ENCODE peak calls at places on chromosomes 11 and 22, in six cellular contexts. A, I, Q, X, R and M are unnamed samples.

GRCh38 chr11:92226331-92227232 is 2.0 kb downstream of the FAT3 start:
- DNase-seq in A (no peak), I (no peak), Q (no peak), X (peak; percentile 89), R (no peak), M (peak; percentile 71)

GRCh38 chr11:102347526-102348331 is 715 bp downstream of the BIRC2 start:
- DNase-seq in A (no peak), I (no peak), Q (no peak), X (no peak), R (peak; percentile 48), M (no peak)

GRCh38 chr22:22161924-22162851 is 82.4 kb upstream of the VPREB1 start:
- DNase-seq in A (no peak), I (no peak), Q (no peak), X (no peak), R (no peak), M (no peak)

GRCh38 chr11:34213366-34213765 is 107.9 kb downstream of the NAT10 start:
- DNase-seq in A (no peak), I (no peak), Q (no peak), X (no peak), R (no peak), M (no peak)

GRCh38 chr11:114088216-114088615 is 28.7 kb downstream of the ZBTB16 start:
- DNase-seq in A (no peak), I (no peak), Q (no peak), X (no peak), R (no peak), M (no peak)

GRCh38 chr11:12045914-12046635 is 37.6 kb upstream of the DKK3 start:
- DNase-seq in A (no peak), I (no peak), Q (no peak), X (no peak), R (no peak), M (no peak)

GRCh38 chr11:120057595-120058581 is 80.0 kb downstream of the TRIM29 start:
- DNase-seq in A (no peak), I (peak; percentile 75), Q (no peak), X (peak; percentile 88), R (peak; percentile 3), M (no peak)

GRCh38 chr11:33083918-33084317 is 44.5 kb downstream of the TCP11L1 start:
- DNase-seq in A (no peak), I (no peak), Q (no peak), X (no peak), R (no peak), M (no peak)

GRCh38 chr11:126277322-126277721 is 5.6 kb upstream of the TIRAP start:
- DNase-seq in A (no peak), I (no peak), Q (no peak), X (no peak), R (no peak), M (no peak)

GRCh38 chr11:118226294-118226693 is 1.5 kb upstream of the JAML start:
- DNase-seq in A (no peak), I (no peak), Q (peak; percentile 30), X (no peak), R (no peak), M (peak; percentile 43)

GRCh38 chr11:119297938-119298337 is 19.0 kb downstream of the MCAM start:
- DNase-seq in A (no peak), I (no peak), Q (no peak), X (no peak), R (no peak), M (no peak)

GRCh38 chr22:17120711-17121234 is 387 bp downstream of the TMEM121B start:
- DNase-seq in A (no peak), I (no peak), Q (no peak), X (peak; percentile 39), R (no peak), M (no peak)

GRCh38 chr11:118679483-118679882 is at the start of gene TREH:
- DNase-seq in A (no peak), I (peak; percentile 53), Q (no peak), X (no peak), R (no peak), M (peak; percentile 55)

GRCh38 chr11:16226245-16226644 is 130.1 kb downstream of the SOX6 start:
- DNase-seq in A (no peak), I (peak; percentile 47), Q (no peak), X (no peak), R (peak; percentile 41), M (no peak)

GRCh38 chr11:62710001-62710345 is 2.5 kb downstream of the GNG3 start:
- DNase-seq in A (no peak), I (no peak), Q (no peak), X (no peak), R (peak; percentile 48), M (peak; percentile 64)

GRCh38 chr11:119578466-119579220 is 150.4 kb downstream of the NECTIN1 start:
- DNase-seq in A (no peak), I (peak; percentile 40), Q (no peak), X (no peak), R (no peak), M (no peak)

GRCh38 chr11:113577356-113578163 is 102.4 kb upstream of the DRD2 start:
- DNase-seq in A (no peak), I (peak; percentile 32), Q (no peak), X (peak; percentile 41), R (no peak), M (no peak)

GRCh38 chr11:134032501-134033091 is 36.3 kb upstream of the JAM3 start:
- DNase-seq in A (no peak), I (no peak), Q (no peak), X (no peak), R (no peak), M (no peak)

GRCh38 chr11:6006846-6007245 is at the start of gene OR56A4:
- DNase-seq in A (no peak), I (no peak), Q (no peak), X (no peak), R (no peak), M (no peak)

GRCh38 chr11:6006395-6006794 is 351 bp downstream of the OR56A4 start:
- DNase-seq in A (no peak), I (no peak), Q (no peak), X (no peak), R (no peak), M (no peak)

DNA sequence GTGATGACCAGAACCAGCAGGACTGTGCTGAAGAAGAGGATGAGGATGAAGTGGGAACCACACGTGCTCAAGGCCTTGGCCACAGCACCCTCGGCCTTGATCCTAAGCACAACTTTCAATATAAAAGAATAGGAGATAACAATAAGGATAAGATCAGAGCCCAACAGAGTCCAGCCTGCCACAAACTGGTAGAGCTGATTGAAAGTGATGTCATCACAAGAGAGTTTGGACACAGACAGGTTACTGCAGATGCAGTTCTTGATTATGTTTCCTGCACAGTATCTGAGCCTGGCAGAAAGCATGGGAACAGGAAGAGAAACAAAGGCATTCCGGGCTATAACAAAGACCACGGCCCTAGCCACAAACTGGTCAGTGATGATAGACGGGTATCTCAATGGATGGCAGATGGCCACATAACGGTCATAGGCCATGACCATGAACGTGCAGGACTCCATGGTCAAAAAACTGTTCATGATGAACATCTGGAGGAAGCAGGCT is 4.5 kb downstream of the OR56A4 start:
- DNase-seq in A (no peak), I (no peak), Q (no peak), X (no peak), R (no peak), M (no peak)
- H3K4me3 ChIP-seq in A (no peak overlapping the region), I (no peak overlapping the region), Q (no peak overlapping the region), X (no peak overlapping the region), R (no peak overlapping the region), M (no peak overlapping the region)

GRCh38 chr22:37701121-37701786 is 4.4 kb downstream of the TRIOBP start:
- DNase-seq in A (no peak), I (no peak), Q (no peak), X (no peak), R (peak; percentile 54), M (no peak)

GRCh38 chr22:37692627-37693285 is 4.1 kb upstream of the TRIOBP start:
- DNase-seq in A (no peak), I (no peak), Q (no peak), X (no peak), R (no peak), M (no peak)

GRCh38 chr22:37696657-37697539 is at the start of gene TRIOBP:
- DNase-seq in A (peak; percentile 84), I (peak; percentile 98), Q (peak; percentile 91), X (peak; percentile 100), R (peak; percentile 96), M (peak; percentile 97)

GRCh38 chr22:37697540-37697835 is 640 bp downstream of the TRIOBP start:
- DNase-seq in A (no peak), I (no peak), Q (no peak), X (no peak), R (no peak), M (no peak)
- H3K4me3 ChIP-seq in A (peak overlapping the region; percentile 41), I (no peak overlapping the region), Q (no peak overlapping the region), X (peak overlapping the region; percentile 81), R (no peak overlapping the region), M (no peak overlapping the region)

DNA sequence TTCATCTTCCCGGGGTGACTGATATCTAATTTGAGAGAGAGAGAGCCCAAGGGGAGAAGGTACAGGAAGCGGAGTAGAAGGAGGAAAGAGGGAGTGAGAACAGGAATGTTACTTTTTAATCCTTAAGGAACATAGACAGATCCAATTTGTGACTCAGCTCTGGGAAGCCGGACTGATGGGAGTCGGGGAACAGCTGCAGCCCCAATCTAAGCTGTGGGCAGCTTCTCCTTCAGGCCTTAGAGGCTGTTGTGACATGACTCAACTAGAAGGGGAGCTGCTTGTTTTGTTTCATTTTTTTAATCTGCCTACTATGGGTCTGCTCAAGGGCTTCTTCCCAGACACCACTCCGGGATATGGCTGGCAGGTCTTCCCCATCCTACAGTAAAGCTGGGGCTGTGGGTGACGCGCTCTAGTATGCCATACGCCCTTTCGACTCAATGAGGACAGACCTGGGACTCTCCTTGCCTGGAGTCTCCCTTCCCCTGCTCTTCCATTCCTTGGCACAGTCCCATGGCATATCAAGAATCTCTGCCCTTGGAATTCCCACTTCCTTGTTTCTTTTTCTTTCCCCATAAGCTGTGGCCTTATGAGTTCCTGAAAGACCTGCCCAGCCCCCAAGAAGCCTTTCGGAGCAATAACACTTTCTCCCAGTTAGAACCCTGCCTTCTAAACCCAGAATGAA is 103.3 kb upstream of the AKIP1 start:
- DNase-seq in A (peak; percentile 77), I (no peak), Q (peak; percentile 69), X (no peak), R (peak; percentile 86), M (no peak)
- H3K4me3 ChIP-seq in A (peak overlapping the region; percentile 82), I (no peak overlapping the region), Q (peak overlapping the region; percentile 73), X (no peak overlapping the region), R (peak overlapping the region; percentile 26), M (peak overlapping the region; percentile 71)

DNA sequence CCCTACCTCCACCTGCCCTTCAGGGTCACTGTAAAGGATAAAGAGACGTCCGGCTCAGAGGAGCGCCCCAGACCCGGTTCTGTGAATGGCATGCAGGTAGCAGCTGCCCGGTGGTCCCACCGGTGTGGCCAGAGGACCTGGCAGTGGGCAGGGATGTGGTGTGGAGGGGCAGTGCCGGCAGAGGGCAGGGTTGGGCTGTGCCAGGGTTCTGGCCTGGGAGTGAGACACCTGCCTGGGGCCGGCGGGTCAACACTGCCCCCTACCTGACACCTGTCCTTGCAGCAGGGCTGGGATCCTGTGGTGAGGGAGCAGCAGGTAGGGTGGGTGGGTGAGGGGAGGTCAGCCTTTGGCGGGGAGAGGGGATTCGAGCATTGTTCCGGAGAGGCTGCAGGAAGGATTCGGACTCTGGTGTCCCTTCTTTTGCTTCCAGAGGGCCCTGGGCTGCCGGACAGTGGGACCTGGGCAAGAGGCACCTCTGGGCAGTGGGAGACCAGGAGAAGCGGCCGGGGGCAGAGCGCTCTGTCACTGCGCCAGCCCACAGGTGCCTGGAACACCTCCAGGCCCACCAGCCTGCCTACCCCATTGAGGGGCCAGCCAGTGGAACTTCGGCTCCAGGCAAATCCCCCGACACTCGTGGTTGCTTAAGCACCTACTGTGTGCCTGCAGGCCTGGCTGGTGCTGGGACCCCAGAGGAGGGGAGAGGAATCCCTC is 1.6 kb upstream of the PHLDA2 start:
- DNase-seq in A (no peak), I (peak; percentile 92), Q (peak; percentile 44), X (peak; percentile 94), R (peak; percentile 53), M (peak; percentile 57)
- H3K4me3 ChIP-seq in A (peak overlapping the region; percentile 46), I (peak overlapping the region; percentile 91), Q (peak overlapping the region; percentile 34), X (peak overlapping the region; percentile 67), R (peak overlapping the region; percentile 48), M (peak overlapping the region; percentile 53)